ENCODE peak calls at places on chromosome 6, in ten cellular contexts. B, A, J, Z, L, R, S, E, I and X are unnamed samples.

GRCh38 chr6:140977425-140977824 is 1155.3 kb upstream of the GJE1 start:
- DNase-seq in L (no peak), I (no peak), B (peak; percentile 51), Z (peak; percentile 83), S (no peak), J (no peak), R (no peak), A (no peak), E (no peak), X (no peak)

GRCh38 chr6:52594216-52594615 is 17.4 kb upstream of the TRAM2 start:
- DNase-seq in E (peak; percentile 74), B (no peak), L (no peak), Z (no peak), A (no peak), S (no peak), J (no peak), I (no peak), R (no peak), X (no peak)

GRCh38 chr6:72769459-72770125 is 147.7 kb downstream of the KCNQ5 start:
- DNase-seq in I (no peak), L (no peak), B (no peak), Z (no peak), A (no peak), S (no peak), J (no peak), E (peak; percentile 64), R (no peak), X (no peak)

GRCh38 chr6:116866281-116866871 is 10.7 kb upstream of the RFX6 start:
- DNase-seq in L (no peak), S (no peak), R (no peak), Z (peak; percentile 9), I (no peak), J (no peak), B (no peak), E (no peak), A (peak; percentile 22), X (no peak)

GRCh38 chr6:109772961-109773431 is 81.9 kb downstream of the FIG4 start:
- DNase-seq in L (peak; percentile 67), Z (no peak), E (no peak), R (no peak), J (no peak), A (no peak), S (no peak), B (no peak), I (no peak), X (no peak)

GRCh38 chr6:12458558-12458957 is 168.4 kb downstream of the EDN1 start:
- DNase-seq in S (no peak), L (no peak), I (no peak), A (no peak), E (no peak), R (no peak), B (no peak), Z (no peak), J (no peak), X (no peak)

GRCh38 chr6:158321960-158322359 is 9.7 kb downstream of the TULP4 start:
- DNase-seq in R (no peak), B (peak; percentile 78), Z (peak; percentile 68), E (no peak), L (no peak), S (no peak), I (no peak), A (no peak), J (no peak), X (no peak)

GRCh38 chr6:109853426-109853825 is 124.7 kb upstream of the GPR6 start:
- DNase-seq in I (no peak), L (no peak), B (no peak), E (no peak), J (no peak), A (no peak), S (no peak), Z (no peak), R (no peak), X (no peak)

GRCh38 chr6:69936674-69937363 is 70.5 kb downstream of the COL19A1 start:
- DNase-seq in L (peak; percentile 21), S (no peak), A (peak; percentile 2), R (no peak), B (peak; percentile 15), I (no peak), J (no peak), Z (peak; percentile 36), E (no peak), X (no peak)

GRCh38 chr6:97885230-97885772 is 602.3 kb upstream of the MMS22L start:
- DNase-seq in S (no peak), A (no peak), J (no peak), I (no peak), B (no peak), Z (no peak), E (no peak), R (no peak), L (no peak), X (no peak)

GRCh38 chr6:26016326-26017275 is 54.0 kb downstream of the TRIM38 start:
- DNase-seq in S (no peak), A (no peak), J (no peak), B (peak; percentile 43), L (peak; percentile 44), I (no peak), R (peak; percentile 41), Z (peak; percentile 33), E (no peak), X (no peak)

GRCh38 chr6:2656460-2657064 is 94.2 kb downstream of the MYLK4 start:
- DNase-seq in E (no peak), S (no peak), I (no peak), R (no peak), Z (no peak), B (peak; percentile 38), L (no peak), J (no peak), A (no peak), X (no peak)

GRCh38 chr6:104940881-104941693 is 15.8 kb upstream of the LIN28B start:
- DNase-seq in S (peak; percentile 62), E (no peak), A (peak; percentile 85), B (peak; percentile 53), Z (peak; percentile 44), I (no peak), J (peak; percentile 94), L (no peak), R (no peak), X (no peak)

GRCh38 chr6:147974376-147974775 is 368.3 kb upstream of the SASH1 start:
- DNase-seq in E (no peak), I (no peak), L (no peak), A (no peak), S (no peak), J (no peak), B (peak; percentile 43), Z (no peak), R (no peak), X (no peak)

GRCh38 chr6:139942333-139942732 is 567.9 kb upstream of the CITED2 start:
- DNase-seq in R (no peak), S (no peak), A (no peak), E (no peak), L (no peak), Z (no peak), B (peak; percentile 34), J (no peak), I (no peak), X (no peak)

GRCh38 chr6:111522393-111523020 is 39.5 kb upstream of the REV3L start:
- DNase-seq in S (no peak), L (no peak), I (no peak), R (no peak), E (no peak), Z (no peak), B (no peak), J (no peak), A (no peak), X (no peak)

GRCh38 chr6:159633196-159633595 is 59.8 kb downstream of the SOD2 start:
- DNase-seq in I (no peak), B (peak; percentile 21), S (no peak), L (no peak), Z (peak; percentile 29), E (peak; percentile 45), A (peak; percentile 61), R (no peak), J (peak; percentile 24), X (no peak)

GRCh38 chr6:158620963-158621693 is 23.4 kb downstream of the DYNLT1 start:
- DNase-seq in L (no peak), I (peak; percentile 50), A (no peak), B (no peak), Z (no peak), J (no peak), R (no peak), E (no peak), S (no peak), X (no peak)

GRCh38 chr6:123777554-123777953 is 26.1 kb upstream of the NKAIN2 start:
- DNase-seq in S (no peak), R (no peak), I (no peak), Z (peak; percentile 55), A (no peak), E (no peak), L (no peak), B (peak; percentile 23), J (no peak), X (no peak)

GRCh38 chr6:125787791-125788190 is 3.0 kb upstream of the NCOA7 start:
- DNase-seq in S (no peak), A (no peak), E (peak; percentile 43), B (peak; percentile 75), R (no peak), J (no peak), L (no peak), Z (peak; percentile 72), I (no peak), X (no peak)
- TF ChIP-seq CTCF in S (peak; percentile 61), A (peak; percentile 30), E (peak; percentile 75), B (peak; percentile 41), R (peak; percentile 27), J (peak; percentile 10), L (no peak), Z (peak; percentile 30), I (peak; percentile 42), X (peak; percentile 17)

DNA sequence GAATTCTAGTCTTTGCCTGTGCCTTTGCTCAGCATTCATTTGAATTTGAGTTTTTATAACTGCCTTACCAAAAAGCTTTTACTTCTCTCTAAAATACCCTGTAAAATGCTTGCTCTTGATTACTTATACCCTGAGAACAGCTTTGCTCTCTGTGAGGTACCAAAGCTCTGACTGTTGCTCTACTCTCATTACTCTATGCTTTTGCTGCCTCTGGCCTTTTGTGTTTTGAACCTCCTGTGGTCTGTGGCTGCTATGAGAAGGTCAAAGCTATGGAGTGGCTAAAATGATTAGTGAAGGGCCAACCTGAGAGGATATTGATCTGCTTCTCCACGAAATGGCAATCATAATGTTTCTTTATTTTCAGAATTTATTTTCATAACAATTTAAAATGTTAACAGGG is 375.6 kb upstream of the IMPG1 start:
- DNase-seq in I (no peak), E (no peak), L (no peak), R (no peak), S (no peak), B (no peak), A (no peak), J (no peak), Z (no peak), X (no peak)
- H3K4me3 ChIP-seq in I (no peak overlapping the region), E (no peak overlapping the region), L (no peak overlapping the region), R (no peak overlapping the region), S (no peak overlapping the region), B (no peak overlapping the region), A (no peak overlapping the region), J (no peak overlapping the region), Z (no peak overlapping the region), X (no peak overlapping the region)

GRCh38 chr6:142011156-142011555 is 121.6 kb upstream of the GJE1 start:
- DNase-seq in S (no peak), I (no peak), E (no peak), Z (peak; percentile 40), J (no peak), R (no peak), B (peak; percentile 23), L (no peak), A (no peak), X (peak; percentile 18)
- H3K27ac ChIP-seq in S (no peak overlapping the region), I (no peak overlapping the region), E (no peak overlapping the region), Z (no peak overlapping the region), J (no peak overlapping the region), R (no peak overlapping the region), B (no peak overlapping the region), L (no peak overlapping the region), A (no peak overlapping the region), X (no peak overlapping the region)

GRCh38 chr6:44251576-44252524 is 4.9 kb downstream of the HSP90AB1 start:
- DNase-seq in S (no peak), J (no peak), L (no peak), A (no peak), R (no peak), Z (no peak), B (no peak), E (no peak), I (no peak), X (no peak)
- TF ChIP-seq CTCF in S (no peak), J (no peak), L (no peak), A (no peak), R (no peak), Z (no peak), B (no peak), E (no peak), I (no peak), X (no peak)